ENCODE peak calls at places on chromosomes 7 and 10, in ten cellular contexts. J, K, S, C, Q, P, B, Z, D and Y are unnamed samples.
A peak's percentile ranks its signal among the peaks of the same experiment; 100 is the strongest.

GRCh38 chr10:52297727-52298126 is 16.4 kb upstream of the DKK1 start:
- DNase-seq in J (no peak), K (no peak), S (no peak), C (no peak), Q (no peak), P (no peak), B (no peak), Z (no peak), D (no peak), Y (no peak)

GRCh38 chr7:26930201-26930600 is 65.8 kb upstream of the SKAP2 start:
- DNase-seq in J (no peak), K (no peak), S (no peak), C (peak; percentile 86), Q (no peak), P (no peak), B (no peak), Z (no peak), D (no peak), Y (no peak)

GRCh38 chr10:71608863-71609768 is 110.5 kb downstream of the C10orf105 start:
- DNase-seq in J (peak; percentile 91), K (peak; percentile 89), S (peak; percentile 87), C (peak; percentile 56), Q (peak; percentile 84), P (peak; percentile 96), B (peak; percentile 78), Z (peak; percentile 63), D (peak; percentile 17), Y (peak; percentile 60)

GRCh38 chr10:103333934-103334520 is 16.9 kb downstream of the PCGF6 start:
- DNase-seq in J (no peak), K (peak; percentile 19), S (no peak), C (peak; percentile 42), Q (no peak), P (peak; percentile 15), B (no peak), Z (peak; percentile 34), D (no peak), Y (no peak)

GRCh38 chr10:51852297-51852696 is 152.9 kb upstream of the CSTF2T start:
- DNase-seq in J (no peak), K (no peak), S (no peak), C (no peak), Q (no peak), P (no peak), B (no peak), Z (no peak), D (no peak), Y (no peak)

GRCh38 chr7:43584200-43584586 is 1.3 kb downstream of the STK17A start:
- DNase-seq in J (no peak), K (peak; percentile 9), S (no peak), C (peak; percentile 77), Q (peak; percentile 9), P (peak; percentile 22), B (peak; percentile 72), Z (no peak), D (no peak), Y (no peak)

GRCh38 chr7:46215987-46216567 is 295.0 kb upstream of the IGFBP3 start:
- DNase-seq in J (no peak), K (peak; percentile 55), S (no peak), C (no peak), Q (no peak), P (peak; percentile 94), B (peak; percentile 34), Z (no peak), D (no peak), Y (no peak)

GRCh38 chr10:986137-986825 is 2.0 kb upstream of the GTPBP4 start:
- DNase-seq in J (no peak), K (no peak), S (no peak), C (peak; percentile 45), Q (no peak), P (no peak), B (peak; percentile 91), Z (no peak), D (no peak), Y (no peak)

GRCh38 chr7:927031-927671 is 27.3 kb downstream of the ADAP1 start:
- DNase-seq in J (peak; percentile 70), K (no peak), S (peak; percentile 58), C (no peak), Q (no peak), P (no peak), B (peak; percentile 19), Z (no peak), D (no peak), Y (no peak)

GRCh38 chr7:40237731-40238130 is 102.9 kb downstream of the SUGCT start:
- DNase-seq in J (no peak), K (no peak), S (no peak), C (no peak), Q (no peak), P (no peak), B (no peak), Z (no peak), D (no peak), Y (no peak)

GRCh38 chr7:40232242-40232929 is 97.6 kb downstream of the SUGCT start:
- DNase-seq in J (no peak), K (peak; percentile 69), S (no peak), C (peak; percentile 77), Q (no peak), P (peak; percentile 56), B (no peak), Z (peak; percentile 21), D (peak; percentile 39), Y (peak; percentile 64)

GRCh38 chr7:40234046-40234445 is 99.2 kb downstream of the SUGCT start:
- DNase-seq in J (no peak), K (no peak), S (no peak), C (no peak), Q (no peak), P (no peak), B (no peak), Z (no peak), D (no peak), Y (no peak)

GRCh38 chr7:40231796-40232195 is 97.0 kb downstream of the SUGCT start:
- DNase-seq in J (no peak), K (no peak), S (no peak), C (no peak), Q (no peak), P (no peak), B (no peak), Z (no peak), D (no peak), Y (no peak)

DNA sequence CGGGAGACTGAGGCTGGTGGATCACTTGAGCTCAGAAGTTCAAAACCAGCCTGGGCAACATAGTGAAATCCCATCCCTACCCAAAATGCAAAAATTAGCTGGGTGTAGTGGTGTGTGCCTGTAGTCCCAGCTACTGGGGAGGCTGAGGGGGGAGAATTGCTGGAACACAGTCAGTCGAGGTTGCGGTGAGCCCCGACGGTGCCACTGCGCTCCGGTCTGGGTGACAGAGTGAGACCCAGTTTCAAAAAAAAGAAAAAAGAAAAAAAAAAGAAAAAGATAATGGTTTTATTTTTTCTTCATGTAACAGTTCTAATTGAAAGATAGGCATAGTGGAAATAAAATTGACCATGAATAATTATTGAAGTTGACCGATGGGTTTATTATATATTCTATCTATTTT is 99.9 kb downstream of the SUGCT start:
- DNase-seq in J (no peak), K (no peak), S (no peak), C (no peak), Q (no peak), P (no peak), B (no peak), Z (no peak), D (no peak), Y (no peak)
- H3K4me3 ChIP-seq in J (no peak overlapping the region), K (no peak overlapping the region), S (no peak overlapping the region), C (no peak overlapping the region), Q (no peak overlapping the region), P (no peak overlapping the region), B (no peak overlapping the region), Z (no peak overlapping the region), D (no peak overlapping the region), Y (no peak overlapping the region)

GRCh38 chr7:79872171-79872570 is 262.5 kb upstream of the GNAI1 start:
- DNase-seq in J (no peak), K (no peak), S (no peak), C (no peak), Q (no peak), P (peak; percentile 73), B (no peak), Z (no peak), D (no peak), Y (no peak)
- TF ChIP-seq CTCF in J (no peak), K (no peak), S (no peak), C (no peak), Q (no peak), P (no peak), B (no peak), Z (no peak), D (no peak), Y (no peak)

GRCh38 chr10:100715445-100716385 is 29.7 kb upstream of the PAX2 start:
- DNase-seq in J (peak; percentile 59), K (no peak), S (no peak), C (no peak), Q (no peak), P (peak; percentile 69), B (no peak), Z (no peak), D (no peak), Y (no peak)

GRCh38 chr10:100714566-100714950 is 30.8 kb upstream of the PAX2 start:
- DNase-seq in J (no peak), K (no peak), S (no peak), C (no peak), Q (no peak), P (no peak), B (no peak), Z (no peak), D (no peak), Y (no peak)

GRCh38 chr10:100715101-100715444 is 30.3 kb upstream of the PAX2 start:
- DNase-seq in J (no peak), K (no peak), S (no peak), C (no peak), Q (no peak), P (no peak), B (no peak), Z (no peak), D (no peak), Y (no peak)

GRCh38 chr10:100713049-100713858 is 32.1 kb upstream of the PAX2 start:
- DNase-seq in J (peak; percentile 29), K (no peak), S (no peak), C (no peak), Q (no peak), P (peak; percentile 24), B (no peak), Z (no peak), D (no peak), Y (no peak)

DNA sequence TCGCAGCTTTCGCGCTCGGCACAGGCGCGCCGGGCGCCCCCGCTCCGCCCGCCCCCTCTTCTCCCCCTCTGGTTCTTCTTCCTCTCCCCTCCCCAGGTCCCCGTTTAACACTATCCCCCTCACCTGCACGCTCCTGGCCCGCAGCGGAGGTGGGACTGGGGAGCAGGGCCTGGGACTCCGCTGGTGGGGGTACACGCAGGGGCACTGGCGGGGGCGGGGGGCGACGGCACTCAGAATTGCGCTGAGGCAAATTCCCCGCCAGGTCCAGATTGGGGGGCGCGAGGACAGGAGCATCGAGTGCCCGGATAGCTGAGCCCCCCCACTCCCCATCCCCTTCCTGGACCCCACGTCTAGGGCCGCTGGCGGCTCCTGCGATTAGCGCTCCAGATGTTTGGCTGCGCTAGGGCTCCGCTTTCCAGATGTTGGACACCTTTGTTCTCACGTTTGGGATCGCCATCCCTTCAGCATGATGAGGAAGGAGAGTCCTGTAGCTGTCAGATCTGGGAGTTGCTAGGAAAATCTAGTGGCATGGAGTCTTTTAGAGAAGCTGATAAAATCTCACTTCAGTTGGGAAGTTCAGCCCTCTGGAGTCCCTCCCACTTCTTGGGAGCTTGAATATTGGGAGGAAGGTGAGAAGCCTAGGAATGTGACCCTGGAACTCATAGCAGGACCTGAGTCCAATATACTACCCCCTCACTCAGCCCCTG is 31.4 kb upstream of the PAX2 start:
- DNase-seq in J (peak; percentile 63), K (no peak), S (no peak), C (no peak), Q (no peak), P (no peak), B (no peak), Z (no peak), D (no peak), Y (no peak)
- H3K4me3 ChIP-seq in J (no peak overlapping the region), K (peak overlapping the region; percentile 25), S (peak overlapping the region; percentile 28), C (no peak overlapping the region), Q (no peak overlapping the region), P (peak overlapping the region; percentile 20), B (no peak overlapping the region), Z (peak overlapping the region; percentile 39), D (no peak overlapping the region), Y (no peak overlapping the region)

GRCh38 chr7:141976524-141977245 is 3.1 kb upstream of the TAS2R38 start:
- DNase-seq in J (no peak), K (no peak), S (no peak), C (no peak), Q (no peak), P (no peak), B (no peak), Z (no peak), D (no peak), Y (no peak)
- TF ChIP-seq CTCF in J (peak; percentile 9), K (no peak), S (no peak), C (no peak), Q (no peak), P (no peak), B (peak; percentile 5), Z (peak; percentile 29), D (no peak), Y (no peak)